ENCODE peak calls at places on chromosomes 7 and 10, in six cellular contexts. K, F, H, T, U and A are unnamed samples.

GRCh38 chr10:73758704-73759511 is 14.7 kb downstream of the SEC24C start:
- DNase-seq in K (no peak), F (no peak), H (no peak), T (no peak), U (no peak), A (peak)

GRCh38 chr7:97022451-97023306 is 2.0 kb downstream of the DLX5 start:
- DNase-seq in K (no peak), F (no peak), H (no peak), T (no peak), U (no peak), A (peak)

GRCh38 chr7:24980695-24981543 is 941 bp upstream of the OSBPL3 start:
- DNase-seq in K (no peak), F (peak), H (no peak), T (peak), U (peak), A (peak)

GRCh38 chr10:114174462-114175190 is 623 bp upstream of the CCDC186 start:
- DNase-seq in K (no peak), F (peak), H (peak), T (no peak), U (peak), A (peak)

GRCh38 chr7:3028071-3028766 is 15.4 kb downstream of the CARD11 start:
- DNase-seq in K (no peak), F (no peak), H (no peak), T (no peak), U (no peak), A (peak)

GRCh38 chr10:92010026-92010713 is 86.6 kb downstream of the BTAF1 start:
- DNase-seq in K (no peak), F (no peak), H (no peak), T (no peak), U (no peak), A (no peak)

GRCh38 chr10:123912466-123913201 is 21.0 kb upstream of the CPXM2 start:
- DNase-seq in K (no peak), F (no peak), H (no peak), T (no peak), U (no peak), A (no peak)

GRCh38 chr7:27897001-27897400 is 157.0 kb downstream of the TAX1BP1 start:
- DNase-seq in K (no peak), F (no peak), H (peak), T (no peak), U (no peak), A (no peak)

GRCh38 chr7:8251195-8251594 is 10.8 kb downstream of the ICA1 start:
- DNase-seq in K (no peak), F (no peak), H (no peak), T (no peak), U (no peak), A (no peak)

GRCh38 chr7:16431646-16432424 is 10.5 kb upstream of the CRPPA start:
- DNase-seq in K (no peak), F (no peak), H (no peak), T (no peak), U (peak), A (peak)

GRCh38 chr10:79272353-79272752 is 74.9 kb upstream of the PPIF start:
- DNase-seq in K (no peak), F (no peak), H (no peak), T (no peak), U (no peak), A (no peak)

GRCh38 chr7:25069900-25070443 is 55.1 kb downstream of the CYCS start:
- DNase-seq in K (peak), F (peak), H (peak), T (no peak), U (peak), A (peak)

GRCh38 chr10:42454313-42454712 is 184.1 kb downstream of the ZNF33B start:
- DNase-seq in K (no peak), F (no peak), H (no peak), T (no peak), U (no peak), A (no peak)

GRCh38 chr7:92925876-92926696 is 89.7 kb upstream of the CDK6 start:
- DNase-seq in K (no peak), F (peak), H (peak), T (no peak), U (no peak), A (no peak)

GRCh38 chr10:89398003-89398749 is 5.8 kb downstream of the IFIT1 start:
- DNase-seq in K (no peak), F (no peak), H (no peak), T (no peak), U (no peak), A (no peak)

GRCh38 chr10:21243748-21244257 is 281.7 kb downstream of the SKIDA1 start:
- DNase-seq in K (no peak), F (no peak), H (no peak), T (no peak), U (no peak), A (no peak)

GRCh38 chr7:1586827-1587705 is 17.2 kb upstream of the PSMG3 start:
- DNase-seq in K (no peak), F (no peak), H (no peak), T (no peak), U (no peak), A (peak)

GRCh38 chr10:90675621-90676020 is 182.2 kb downstream of the HTR7 start:
- DNase-seq in K (no peak), F (no peak), H (no peak), T (no peak), U (no peak), A (no peak)

GRCh38 chr10:34612446-34612845 is 202.7 kb downstream of the PARD3 start:
- DNase-seq in K (no peak), F (no peak), H (no peak), T (no peak), U (no peak), A (no peak)

GRCh38 chr10:96397902-96398301 is 39.1 kb upstream of the OPALIN start:
- DNase-seq in K (no peak), F (no peak), H (no peak), T (no peak), U (peak), A (no peak)

GRCh38 chr7:16753102-16753931 is at the start of gene TSPAN13:
- DNase-seq in K (no peak), F (peak), H (no peak), T (peak), U (peak), A (peak)

GRCh38 chr10:42970451-42971250 is 106.2 kb upstream of the RET start:
- DNase-seq in K (no peak), F (peak), H (no peak), T (peak), U (peak), A (peak)

GRCh38 chr7:27190284-27190748 is 5.3 kb upstream of the HOXA11 start:
- DNase-seq in K (no peak), F (no peak), H (no peak), T (no peak), U (no peak), A (no peak)

GRCh38 chr10:113087082-113088029 is 137.3 kb downstream of the TCF7L2 start:
- DNase-seq in K (peak), F (peak), H (peak), T (peak), U (peak), A (peak)

GRCh38 chr10:24871501-24871900 is 80.9 kb downstream of the PRTFDC1 start:
- DNase-seq in K (no peak), F (no peak), H (no peak), T (no peak), U (no peak), A (no peak)

GRCh38 chr10:74932648-74933047 is 106.2 kb downstream of the KAT6B start:
- DNase-seq in K (no peak), F (no peak), H (no peak), T (peak), U (peak), A (no peak)

GRCh38 chr7:52936750-52937149 is 98.7 kb upstream of the POM121L12 start:
- DNase-seq in K (no peak), F (no peak), H (no peak), T (no peak), U (no peak), A (no peak)

GRCh38 chr10:128576916-128577670 is 450.9 kb upstream of the MKI67 start:
- DNase-seq in K (no peak), F (no peak), H (no peak), T (no peak), U (no peak), A (no peak)

GRCh38 chr7:115676080-115676479 is 354.5 kb downstream of the TFEC start:
- DNase-seq in K (no peak), F (no peak), H (peak), T (no peak), U (peak), A (no peak)

GRCh38 chr10:74078037-74078436 is 72.6 kb downstream of the AP3M1 start:
- DNase-seq in K (no peak), F (no peak), H (no peak), T (no peak), U (no peak), A (no peak)

GRCh38 chr7:151875862-151876111 is 1.1 kb downstream of the PRKAG2 start:
- DNase-seq in K (no peak), F (no peak), H (no peak), T (no peak), U (no peak), A (no peak)

GRCh38 chr7:1923409-1924053 is 253.5 kb downstream of the ELFN1 start:
- DNase-seq in K (no peak), F (no peak), H (no peak), T (no peak), U (no peak), A (no peak)

GRCh38 chr7:107982918-107983389 is 20.0 kb downstream of the LAMB1 start:
- DNase-seq in K (no peak), F (no peak), H (no peak), T (no peak), U (peak), A (no peak)

GRCh38 chr7:48098846-48099245 is 9.8 kb downstream of the UPP1 start:
- DNase-seq in K (no peak), F (no peak), H (no peak), T (no peak), U (no peak), A (no peak)

GRCh38 chr7:70267381-70267780 is 669.1 kb downstream of the AUTS2 start:
- DNase-seq in K (no peak), F (no peak), H (no peak), T (no peak), U (no peak), A (no peak)

GRCh38 chr7:108261560-108262255 is 131.5 kb upstream of the LAMB4 start:
- DNase-seq in K (no peak), F (no peak), H (no peak), T (no peak), U (no peak), A (no peak)

GRCh38 chr10:117553171-117553814 is 10.7 kb downstream of the EMX2 start:
- DNase-seq in K (no peak), F (peak), H (no peak), T (no peak), U (no peak), A (no peak)

GRCh38 chr10:111762114-111762513 is 421.5 kb downstream of the GPAM start:
- DNase-seq in K (no peak), F (no peak), H (no peak), T (no peak), U (no peak), A (no peak)
- TF ChIP-seq CTCF in K (peak), F (peak), H (no peak), T (no peak), U (no peak), A (no peak)

DNA sequence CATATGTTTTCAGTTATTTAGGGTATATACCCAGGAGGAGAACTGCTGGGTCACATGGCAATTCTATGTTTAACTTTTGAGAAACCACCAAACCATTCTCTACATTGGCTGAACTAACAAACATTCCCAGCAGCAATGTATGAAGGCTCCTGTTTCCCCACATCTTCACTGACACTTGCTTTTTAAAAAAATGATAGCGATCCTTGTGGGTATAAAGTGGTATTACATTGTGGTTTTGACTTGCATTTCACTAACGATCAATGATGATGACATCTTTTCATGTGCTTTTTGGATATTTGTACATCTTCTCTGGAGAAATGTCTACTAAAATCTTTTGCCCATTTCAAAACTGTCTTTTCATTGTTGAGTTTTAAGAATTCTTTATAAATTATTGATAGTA is 51.2 kb upstream of the ANAPC16 start:
- DNase-seq in K (no peak), F (no peak), H (no peak), T (no peak), U (no peak), A (no peak)
- TF ChIP-seq CTCF in K (no peak), F (peak), H (peak), T (no peak), U (no peak), A (peak)

GRCh38 chr7:22355620-22356009 is 1.3 kb downstream of the RAPGEF5 start:
- DNase-seq in K (no peak), F (no peak), H (no peak), T (no peak), U (no peak), A (no peak)
- TF ChIP-seq CTCF in K (no peak), F (no peak), H (no peak), T (no peak), U (no peak), A (no peak)

DNA sequence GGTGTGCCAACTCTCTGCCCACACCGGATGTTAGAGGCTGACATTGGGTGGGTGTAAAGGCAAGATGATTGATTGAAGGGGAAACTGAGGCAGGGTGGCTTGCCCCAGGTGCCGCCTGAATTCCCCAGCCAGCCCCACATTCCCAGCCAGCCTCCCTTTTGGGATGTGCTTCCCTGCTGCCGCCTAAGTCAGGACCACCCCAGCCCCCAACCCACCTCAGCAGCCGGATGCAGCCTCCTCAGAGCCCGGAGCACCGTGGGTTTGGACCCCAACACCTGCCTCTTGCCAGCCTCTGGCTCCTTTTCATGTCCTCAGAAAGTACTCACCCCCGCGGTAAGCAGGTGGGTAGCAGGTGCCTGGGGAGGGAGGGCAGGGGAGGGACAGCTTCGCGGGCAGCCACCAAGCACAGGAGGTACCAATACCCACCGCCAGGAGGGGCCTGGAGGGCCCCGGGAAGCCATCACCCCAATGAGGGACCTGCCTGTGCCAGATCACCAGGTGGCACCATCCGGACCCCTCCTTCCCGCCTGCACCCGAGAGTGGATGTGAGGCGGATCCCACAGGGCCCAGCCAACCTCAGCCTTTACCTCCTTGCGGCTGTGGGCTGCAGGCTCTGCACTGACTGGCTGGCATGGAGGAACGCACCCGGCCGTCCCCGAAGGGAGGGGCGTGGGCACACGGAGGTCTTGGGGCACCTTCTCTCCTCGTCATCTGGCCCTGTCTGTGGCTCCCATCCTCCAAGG is 60.5 kb downstream of the PWWP2B start:
- DNase-seq in K (no peak), F (no peak), H (no peak), T (peak), U (no peak), A (no peak)
- TF ChIP-seq CTCF in K (no peak), F (peak), H (peak), T (no peak), U (no peak), A (peak)

DNA sequence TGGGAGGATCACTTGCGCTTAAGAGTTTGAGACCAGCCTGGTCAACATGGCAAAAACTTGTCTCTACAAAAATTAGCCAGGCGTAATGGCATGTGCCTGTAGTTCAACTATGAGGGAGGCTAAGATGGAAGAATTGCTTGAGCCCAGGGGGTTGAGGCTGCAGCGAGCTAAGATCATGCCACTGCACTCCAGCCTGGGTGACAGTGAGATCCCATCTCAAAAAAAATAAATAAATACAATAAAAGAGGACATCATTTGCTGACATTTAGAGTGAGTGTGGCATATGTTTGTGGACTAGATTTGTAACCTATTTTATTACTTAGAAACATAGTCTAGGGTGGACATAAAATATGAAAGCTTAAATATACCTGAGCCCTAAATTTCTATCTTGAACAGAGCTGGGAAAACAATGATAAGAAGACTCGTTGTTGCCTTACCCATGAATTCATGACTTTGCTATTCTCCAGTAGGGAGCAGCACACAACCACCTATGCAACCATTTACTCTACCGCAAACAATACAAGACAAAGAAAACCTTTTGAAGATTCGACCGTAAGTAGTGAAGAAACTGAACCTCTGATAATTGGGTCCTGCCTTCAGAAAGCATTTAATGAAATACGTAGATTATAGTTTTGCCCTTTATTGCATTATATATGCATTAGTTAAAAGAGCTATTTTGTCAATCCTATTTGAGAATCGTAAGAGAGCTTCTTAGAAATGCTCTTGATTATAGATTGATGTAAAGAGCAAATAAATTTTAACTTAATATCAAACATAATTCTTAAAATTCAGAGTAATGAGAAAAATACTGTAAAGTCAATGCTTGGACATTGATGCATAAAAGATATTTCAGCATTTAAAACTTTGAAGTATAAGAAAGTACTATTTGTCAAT is 83.5 kb downstream of the GNAT3 start:
- DNase-seq in K (no peak), F (peak), H (no peak), T (no peak), U (peak), A (no peak)
- TF ChIP-seq CTCF in K (peak), F (peak), H (peak), T (no peak), U (peak), A (peak)

GRCh38 chr7:156560075-156560474 is 80.5 kb upstream of the RNF32 start:
- DNase-seq in K (no peak), F (peak), H (no peak), T (no peak), U (no peak), A (no peak)
- TF ChIP-seq CTCF in K (no peak), F (peak), H (no peak), T (no peak), U (no peak), A (no peak)

GRCh38 chr7:30173058-30173897 is 38.5 kb downstream of the MTURN start:
- DNase-seq in K (peak), F (no peak), H (peak), T (no peak), U (peak), A (peak)
- TF ChIP-seq CTCF in K (peak), F (no peak), H (peak), T (no peak), U (no peak), A (peak)